ENCODE peak calls at places on chromosomes 3 and 15, in eight cellular contexts. T, J, M, C, Y, R, B and F are unnamed samples. For H3K9me3, the result is how much of the 10 kb centered on the place peaks cover.

GRCh38 chr15:73127302-73127936 is 75.2 kb downstream of the NEO1 start:
- DNase-seq in T (peak), J (no peak), M (no peak), C (no peak), Y (peak), R (no peak), B (no peak), F (no peak)

GRCh38 chr15:60396560-60396963 is 1.2 kb downstream of the ANXA2 start:
- DNase-seq in T (peak), J (no peak), M (no peak), C (no peak), Y (peak), R (no peak), B (no peak), F (no peak)

GRCh38 chr3:33918357-33918756 is 119.9 kb downstream of the PDCD6IP start:
- DNase-seq in T (peak), J (no peak), M (no peak), C (no peak), Y (peak), R (no peak), B (no peak), F (no peak)

GRCh38 chr3:45055411-45056143 is 29.5 kb downstream of the CLEC3B start:
- DNase-seq in T (peak), J (no peak), M (no peak), C (no peak), Y (peak), R (no peak), B (no peak), F (no peak)

GRCh38 chr3:180911876-180912303 is 580 bp upstream of the FXR1 start:
- DNase-seq in T (no peak), J (no peak), M (no peak), C (no peak), Y (no peak), R (no peak), B (no peak), F (no peak)

GRCh38 chr15:77251662-77252061 is 168.2 kb downstream of the PEAK1 start:
- DNase-seq in T (no peak), J (no peak), M (no peak), C (no peak), Y (peak), R (no peak), B (no peak), F (no peak)

GRCh38 chr3:10964537-10965167 is 27.9 kb upstream of the SLC6A1 start:
- DNase-seq in T (no peak), J (no peak), M (no peak), C (peak), Y (peak), R (no peak), B (no peak), F (no peak)

GRCh38 chr3:52238193-52238760 is 681 bp downstream of the TWF2 start:
- DNase-seq in T (peak), J (no peak), M (no peak), C (no peak), Y (peak), R (no peak), B (no peak), F (no peak)

GRCh38 chr3:194536883-194537637 is 50.3 kb upstream of the ATP13A3 start:
- DNase-seq in T (no peak), J (no peak), M (peak), C (peak), Y (peak), R (peak), B (peak), F (no peak)

GRCh38 chr3:157453824-157454223 is 17.2 kb downstream of the PTX3 start:
- DNase-seq in T (no peak), J (no peak), M (no peak), C (no peak), Y (no peak), R (no peak), B (no peak), F (no peak)

GRCh38 chr15:48984811-48985352 is 21.2 kb upstream of the SHC4 start:
- DNase-seq in T (peak), J (no peak), M (no peak), C (no peak), Y (peak), R (no peak), B (no peak), F (no peak)

GRCh38 chr3:174884776-174885568 is 25.8 kb downstream of the NAALADL2 start:
- DNase-seq in T (no peak), J (no peak), M (no peak), C (no peak), Y (no peak), R (no peak), B (no peak), F (no peak)

GRCh38 chr15:60081976-60082375 is 77.9 kb downstream of the FOXB1 start:
- DNase-seq in T (no peak), J (no peak), M (no peak), C (no peak), Y (no peak), R (no peak), B (no peak), F (no peak)

GRCh38 chr3:156252656-156253055 is 132.3 kb downstream of the KCNAB1 start:
- DNase-seq in T (no peak), J (no peak), M (no peak), C (no peak), Y (peak), R (no peak), B (no peak), F (no peak)

GRCh38 chr3:107987036-107987557 is 103.7 kb downstream of the CD47 start:
- DNase-seq in T (peak), J (no peak), M (peak), C (peak), Y (peak), R (peak), B (peak), F (peak)

GRCh38 chr3:149080699-149081091 is 5.6 kb downstream of the HLTF start:
- DNase-seq in T (peak), J (no peak), M (no peak), C (no peak), Y (peak), R (no peak), B (no peak), F (no peak)

GRCh38 chr3:62601238-62601856 is 228.0 kb upstream of the FEZF2 start:
- DNase-seq in T (peak), J (no peak), M (no peak), C (no peak), Y (peak), R (no peak), B (no peak), F (no peak)

GRCh38 chr3:11661052-11661656 is 17.4 kb upstream of the VGLL4 start:
- DNase-seq in T (no peak), J (no peak), M (no peak), C (no peak), Y (no peak), R (no peak), B (no peak), F (no peak)

GRCh38 chr3:98398513-98398912 is 8.0 kb downstream of the OR5K3 start:
- DNase-seq in T (no peak), J (no peak), M (no peak), C (no peak), Y (no peak), R (no peak), B (no peak), F (no peak)

GRCh38 chr3:98404010-98404409 is 13.5 kb downstream of the OR5K3 start:
- DNase-seq in T (no peak), J (no peak), M (no peak), C (no peak), Y (no peak), R (no peak), B (no peak), F (no peak)

GRCh38 chr3:98406034-98406433 is 15.6 kb downstream of the OR5K3 start:
- DNase-seq in T (no peak), J (no peak), M (no peak), C (no peak), Y (no peak), R (no peak), B (no peak), F (no peak)

GRCh38 chr3:98402507-98402906 is 12.0 kb downstream of the OR5K3 start:
- DNase-seq in T (no peak), J (no peak), M (no peak), C (no peak), Y (no peak), R (no peak), B (no peak), F (no peak)
- H3K9me3 ChIP-seq in T (under half), J (half or more), M (under half), C (under half), Y (under half), R (half or more), B (half or more), F (under half)

GRCh38 chr15:37071134-37071533 is 29.2 kb downstream of the MEIS2 start:
- DNase-seq in T (no peak), J (no peak), M (no peak), C (no peak), Y (no peak), R (no peak), B (no peak), F (no peak)
- H3K9me3 ChIP-seq in T (under half), J (under half), M (under half), C (under half), Y (under half), R (under half), B (under half), F (under half)

DNA sequence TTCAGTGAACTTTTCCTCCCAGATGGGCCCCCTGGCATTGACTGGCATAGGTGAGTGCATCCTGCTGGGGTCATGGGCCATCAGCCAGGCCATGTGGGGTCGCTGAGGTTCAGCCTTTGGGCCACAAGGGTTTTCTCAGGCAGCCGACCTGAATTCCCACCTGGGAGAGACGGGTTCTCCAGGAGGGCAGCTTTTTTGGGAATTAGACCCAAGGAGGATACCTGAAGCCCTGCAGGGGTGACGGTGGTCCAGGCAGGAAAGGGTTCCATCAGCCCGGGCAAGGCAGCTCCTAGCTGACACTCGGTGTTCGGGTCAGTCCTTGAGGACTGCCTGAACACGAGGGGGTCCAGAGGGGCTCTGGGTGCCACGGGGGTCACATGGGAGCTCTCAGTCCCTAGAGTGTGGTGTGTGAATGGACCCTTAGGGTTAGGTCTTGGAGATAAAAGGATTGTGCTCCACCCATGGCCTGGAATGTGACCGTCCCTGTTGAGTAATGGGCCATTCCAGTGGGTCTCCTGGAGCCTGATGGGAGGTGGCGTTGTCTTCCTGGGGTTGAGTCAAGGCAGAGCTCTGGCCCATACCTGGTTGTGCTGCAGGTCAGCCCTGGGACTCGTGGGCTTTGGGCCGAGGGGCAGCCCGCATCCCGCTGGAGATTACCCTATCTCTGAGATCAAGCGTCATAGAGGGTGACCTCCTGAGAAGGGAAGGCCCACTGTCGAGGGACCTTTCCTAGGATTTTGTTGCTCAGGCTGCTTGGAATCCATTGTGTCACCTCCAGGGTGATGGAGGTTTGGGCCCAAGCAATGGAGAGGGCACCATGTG is 192.8 kb downstream of the UBE3A start:
- DNase-seq in T (no peak), J (peak), M (no peak), C (no peak), Y (no peak), R (no peak), B (peak), F (no peak)
- H3K9me3 ChIP-seq in T (under half), J (half or more), M (under half), C (under half), Y (under half), R (half or more), B (half or more), F (under half)

GRCh38 chr15:71313806-71314205 is 198.5 kb downstream of the THSD4 start:
- DNase-seq in T (peak), J (no peak), M (no peak), C (no peak), Y (peak), R (no peak), B (no peak), F (no peak)
- H3K9me3 ChIP-seq in T (under half), J (under half), M (under half), C (under half), Y (under half), R (under half), B (under half), F (under half)

GRCh38 chr3:5145120-5145519 is 23.0 kb downstream of the ARL8B start:
- DNase-seq in T (no peak), J (no peak), M (no peak), C (no peak), Y (no peak), R (no peak), B (no peak), F (no peak)

GRCh38 chr3:5140230-5140621 is 18.1 kb downstream of the ARL8B start:
- DNase-seq in T (no peak), J (no peak), M (no peak), C (no peak), Y (no peak), R (no peak), B (no peak), F (no peak)

GRCh38 chr3:5144316-5144994 is 22.4 kb downstream of the ARL8B start:
- DNase-seq in T (no peak), J (no peak), M (no peak), C (no peak), Y (no peak), R (no peak), B (no peak), F (no peak)

GRCh38 chr3:5143459-5143858 is 21.4 kb downstream of the ARL8B start:
- DNase-seq in T (no peak), J (no peak), M (no peak), C (no peak), Y (no peak), R (no peak), B (no peak), F (no peak)

GRCh38 chr3:5141760-5142159 is 19.7 kb downstream of the ARL8B start:
- DNase-seq in T (no peak), J (no peak), M (no peak), C (no peak), Y (no peak), R (no peak), B (no peak), F (no peak)
- H3K9me3 ChIP-seq in T (under half), J (under half), M (under half), C (under half), Y (under half), R (under half), B (under half), F (under half)

GRCh38 chr15:69686626-69687025 is 234.0 kb downstream of the RPLP1 start:
- DNase-seq in T (no peak), J (no peak), M (no peak), C (no peak), Y (no peak), R (no peak), B (no peak), F (no peak)

GRCh38 chr15:69689133-69689532 is 236.5 kb downstream of the RPLP1 start:
- DNase-seq in T (no peak), J (no peak), M (no peak), C (no peak), Y (no peak), R (no peak), B (no peak), F (no peak)

GRCh38 chr15:69685524-69686452 is 233.2 kb downstream of the RPLP1 start:
- DNase-seq in T (no peak), J (no peak), M (no peak), C (no peak), Y (no peak), R (no peak), B (no peak), F (no peak)
- H3K9me3 ChIP-seq in T (half or more), J (under half), M (under half), C (under half), Y (under half), R (half or more), B (under half), F (under half)

GRCh38 chr15:24861014-24861690 is 93.6 kb upstream of the SNRPN start:
- DNase-seq in T (no peak), J (no peak), M (no peak), C (no peak), Y (no peak), R (no peak), B (no peak), F (no peak)

GRCh38 chr15:24857777-24858176 is 97.0 kb upstream of the SNRPN start:
- DNase-seq in T (no peak), J (no peak), M (no peak), C (no peak), Y (peak), R (no peak), B (no peak), F (no peak)

GRCh38 chr15:24857094-24857437 is 97.7 kb upstream of the SNRPN start:
- DNase-seq in T (no peak), J (no peak), M (no peak), C (no peak), Y (no peak), R (no peak), B (no peak), F (no peak)

GRCh38 chr15:24858737-24859601 is 95.8 kb upstream of the SNRPN start:
- DNase-seq in T (peak), J (no peak), M (no peak), C (no peak), Y (peak), R (no peak), B (no peak), F (no peak)

DNA sequence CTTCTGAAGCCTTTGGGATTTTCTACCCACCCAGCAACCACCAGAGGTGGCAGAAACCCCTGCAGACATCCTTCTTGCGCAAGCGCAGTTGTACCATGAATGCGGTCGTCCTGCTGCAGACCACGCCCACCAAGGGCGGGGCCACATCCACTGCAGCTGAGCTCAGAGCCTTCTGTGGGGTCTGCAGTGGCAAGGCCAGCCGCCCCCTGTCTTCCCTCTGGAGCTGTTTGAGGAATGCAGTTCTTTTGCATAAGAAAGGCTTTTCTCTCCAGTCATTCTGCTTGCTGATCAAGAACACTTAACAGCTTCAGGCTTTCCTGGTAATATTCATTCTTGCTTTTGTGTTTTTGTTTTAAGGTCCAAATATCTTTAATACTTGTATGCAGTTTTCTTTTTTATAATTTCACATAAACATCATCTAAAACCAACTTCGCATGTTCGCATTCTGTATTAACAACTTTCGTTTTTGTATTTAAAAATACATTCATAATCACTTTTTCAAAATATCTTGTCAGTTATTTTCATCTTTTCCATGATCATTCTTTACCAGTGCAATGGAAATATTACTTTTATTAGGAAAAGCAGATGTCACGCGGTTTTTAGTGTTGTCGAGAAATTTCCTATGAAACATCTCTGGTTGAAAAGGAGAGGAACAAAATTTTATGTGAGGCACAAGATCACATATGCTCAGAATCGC is 98.2 kb upstream of the SNRPN start:
- DNase-seq in T (no peak), J (no peak), M (no peak), C (no peak), Y (peak), R (peak), B (no peak), F (no peak)
- H3K9me3 ChIP-seq in T (under half), J (under half), M (under half), C (under half), Y (under half), R (under half), B (under half), F (under half)

GRCh38 chr3:127443581-127444375 is 146.8 kb downstream of the TPRA1 start:
- DNase-seq in T (no peak), J (peak), M (no peak), C (no peak), Y (no peak), R (no peak), B (no peak), F (no peak)

GRCh38 chr3:127446756-127447155 is 143.8 kb downstream of the TPRA1 start:
- DNase-seq in T (no peak), J (peak), M (no peak), C (no peak), Y (no peak), R (peak), B (no peak), F (no peak)

GRCh38 chr3:127442551-127442950 is 148.0 kb downstream of the TPRA1 start:
- DNase-seq in T (no peak), J (peak), M (no peak), C (no peak), Y (no peak), R (no peak), B (no peak), F (no peak)

GRCh38 chr3:127445581-127446368 is 144.8 kb downstream of the TPRA1 start:
- DNase-seq in T (no peak), J (peak), M (no peak), C (no peak), Y (no peak), R (no peak), B (no peak), F (no peak)

GRCh38 chr3:127444761-127445160 is 145.8 kb downstream of the TPRA1 start:
- DNase-seq in T (no peak), J (peak), M (no peak), C (no peak), Y (no peak), R (peak), B (no peak), F (no peak)
- H3K9me3 ChIP-seq in T (under half), J (under half), M (under half), C (under half), Y (under half), R (under half), B (under half), F (under half)

GRCh38 chr15:25233766-25234350 is 205.0 kb downstream of the UBE3A start:
- DNase-seq in T (no peak), J (no peak), M (no peak), C (no peak), Y (no peak), R (no peak), B (no peak), F (no peak)

GRCh38 chr15:25224396-25224795 is 214.4 kb downstream of the UBE3A start:
- DNase-seq in T (no peak), J (no peak), M (no peak), C (no peak), Y (no peak), R (no peak), B (no peak), F (no peak)

GRCh38 chr15:25226360-25226759 is 212.5 kb downstream of the UBE3A start:
- DNase-seq in T (no peak), J (no peak), M (no peak), C (no peak), Y (no peak), R (peak), B (no peak), F (no peak)

GRCh38 chr15:25230442-25230841 is 208.4 kb downstream of the UBE3A start:
- DNase-seq in T (no peak), J (no peak), M (no peak), C (no peak), Y (no peak), R (no peak), B (no peak), F (no peak)

GRCh38 chr15:25228261-25228660 is 210.6 kb downstream of the UBE3A start:
- DNase-seq in T (no peak), J (no peak), M (no peak), C (no peak), Y (no peak), R (no peak), B (no peak), F (no peak)
- H3K9me3 ChIP-seq in T (under half), J (half or more), M (under half), C (under half), Y (under half), R (under half), B (half or more), F (under half)